ENCODE peak calls at places on chromosomes 16 and 17, in seven cellular contexts. One of them, this sample, is unnamed.

GRCh38 chr17:11880714-11881113 is 116.6 kb downstream of the ZNF18 start:
- DNase-seq in tibial artery: no peak
- DNase-seq in astrocyte of the spinal cord: no peak
- DNase-seq in bronchial epithelial cell: peak
- DNase-seq in uterus: no peak
- DNase-seq in gastrocnemius medialis: no peak
- DNase-seq in foreskin fibroblast: no peak
- DNase-seq in this sample: no peak

GRCh38 chr16:71473891-71474290 is 11.8 kb upstream of the ZNF23 start:
- DNase-seq in tibial artery: no peak
- DNase-seq in astrocyte of the spinal cord: peak
- DNase-seq in bronchial epithelial cell: peak
- DNase-seq in uterus: no peak
- DNase-seq in gastrocnemius medialis: no peak
- DNase-seq in foreskin fibroblast: peak
- DNase-seq in this sample: no peak

GRCh38 chr17:72120878-72121163 is at the start of gene SOX9:
- DNase-seq in tibial artery: peak
- DNase-seq in astrocyte of the spinal cord: peak
- DNase-seq in bronchial epithelial cell: peak
- DNase-seq in uterus: no peak
- DNase-seq in gastrocnemius medialis: peak
- DNase-seq in foreskin fibroblast: peak
- DNase-seq in this sample: peak

GRCh38 chr16:26930776-26931175 is 136.0 kb upstream of the C16orf82 start:
- DNase-seq in tibial artery: no peak
- DNase-seq in astrocyte of the spinal cord: no peak
- DNase-seq in bronchial epithelial cell: no peak
- DNase-seq in uterus: no peak
- DNase-seq in gastrocnemius medialis: no peak
- DNase-seq in foreskin fibroblast: no peak
- DNase-seq in this sample: no peak

GRCh38 chr17:67130768-67131167 is 86.4 kb downstream of the CACNG1 start:
- DNase-seq in tibial artery: no peak
- DNase-seq in astrocyte of the spinal cord: no peak
- DNase-seq in bronchial epithelial cell: no peak
- DNase-seq in uterus: no peak
- DNase-seq in gastrocnemius medialis: no peak
- DNase-seq in foreskin fibroblast: no peak
- DNase-seq in this sample: no peak

GRCh38 chr17:42428141-42428944 is 5.3 kb upstream of the CAVIN1 start:
- DNase-seq in tibial artery: no peak
- DNase-seq in astrocyte of the spinal cord: peak
- DNase-seq in bronchial epithelial cell: peak
- DNase-seq in uterus: no peak
- DNase-seq in gastrocnemius medialis: no peak
- DNase-seq in foreskin fibroblast: peak
- DNase-seq in this sample: no peak

GRCh38 chr16:77223184-77223583 is 24.0 kb downstream of the SYCE1L start:
- DNase-seq in tibial artery: no peak
- DNase-seq in astrocyte of the spinal cord: no peak
- DNase-seq in bronchial epithelial cell: no peak
- DNase-seq in uterus: no peak
- DNase-seq in gastrocnemius medialis: no peak
- DNase-seq in foreskin fibroblast: no peak
- DNase-seq in this sample: no peak

GRCh38 chr16:30663820-30664528 is 5.7 kb downstream of the FBRS start:
- DNase-seq in tibial artery: no peak
- DNase-seq in astrocyte of the spinal cord: no peak
- DNase-seq in bronchial epithelial cell: no peak
- DNase-seq in uterus: no peak
- DNase-seq in gastrocnemius medialis: no peak
- DNase-seq in foreskin fibroblast: no peak
- DNase-seq in this sample: no peak

GRCh38 chr17:1229354-1229890 is 40.8 kb upstream of the BHLHA9 start:
- DNase-seq in tibial artery: peak
- DNase-seq in astrocyte of the spinal cord: no peak
- DNase-seq in bronchial epithelial cell: no peak
- DNase-seq in uterus: peak
- DNase-seq in gastrocnemius medialis: peak
- DNase-seq in foreskin fibroblast: no peak
- DNase-seq in this sample: peak

GRCh38 chr16:57380671-57381462 is 8.6 kb downstream of the CX3CL1 start:
- DNase-seq in tibial artery: no peak
- DNase-seq in astrocyte of the spinal cord: peak
- DNase-seq in bronchial epithelial cell: no peak
- DNase-seq in uterus: no peak
- DNase-seq in gastrocnemius medialis: no peak
- DNase-seq in foreskin fibroblast: no peak
- DNase-seq in this sample: no peak

GRCh38 chr17:40556884-40557414 is 8.3 kb downstream of the CCR7 start:
- DNase-seq in tibial artery: peak
- DNase-seq in astrocyte of the spinal cord: no peak
- DNase-seq in bronchial epithelial cell: no peak
- DNase-seq in uterus: peak
- DNase-seq in gastrocnemius medialis: no peak
- DNase-seq in foreskin fibroblast: no peak
- DNase-seq in this sample: no peak

GRCh38 chr16:81485225-81485624 is 40.6 kb downstream of the CMIP start:
- DNase-seq in tibial artery: no peak
- DNase-seq in astrocyte of the spinal cord: peak
- DNase-seq in bronchial epithelial cell: no peak
- DNase-seq in uterus: no peak
- DNase-seq in gastrocnemius medialis: no peak
- DNase-seq in foreskin fibroblast: no peak
- DNase-seq in this sample: no peak

GRCh38 chr16:63684702-63685101 is 1437.2 kb downstream of the CDH11 start:
- DNase-seq in tibial artery: no peak
- DNase-seq in astrocyte of the spinal cord: no peak
- DNase-seq in bronchial epithelial cell: no peak
- DNase-seq in uterus: no peak
- DNase-seq in gastrocnemius medialis: no peak
- DNase-seq in foreskin fibroblast: no peak
- DNase-seq in this sample: no peak

GRCh38 chr16:68696514-68696913 is 40.6 kb upstream of the CDH1 start:
- DNase-seq in tibial artery: no peak
- DNase-seq in astrocyte of the spinal cord: no peak
- DNase-seq in bronchial epithelial cell: no peak
- DNase-seq in uterus: no peak
- DNase-seq in gastrocnemius medialis: no peak
- DNase-seq in foreskin fibroblast: no peak
- DNase-seq in this sample: peak

GRCh38 chr16:48531011-48531962 is 78.7 kb downstream of the N4BP1 start:
- DNase-seq in tibial artery: peak
- DNase-seq in astrocyte of the spinal cord: no peak
- DNase-seq in bronchial epithelial cell: no peak
- DNase-seq in uterus: peak
- DNase-seq in gastrocnemius medialis: no peak
- DNase-seq in foreskin fibroblast: peak
- DNase-seq in this sample: no peak

GRCh38 chr17:5329784-5330557 is 47.9 kb downstream of the RABEP1 start:
- DNase-seq in tibial artery: no peak
- DNase-seq in astrocyte of the spinal cord: no peak
- DNase-seq in bronchial epithelial cell: no peak
- DNase-seq in uterus: no peak
- DNase-seq in gastrocnemius medialis: no peak
- DNase-seq in foreskin fibroblast: no peak
- DNase-seq in this sample: no peak

GRCh38 chr16:82091225-82091624 is 56.2 kb downstream of the HSD17B2 start:
- DNase-seq in tibial artery: no peak
- DNase-seq in astrocyte of the spinal cord: peak
- DNase-seq in bronchial epithelial cell: peak
- DNase-seq in uterus: no peak
- DNase-seq in gastrocnemius medialis: no peak
- DNase-seq in foreskin fibroblast: peak
- DNase-seq in this sample: no peak

GRCh38 chr16:83653785-83654184 is 154.0 kb upstream of the HSBP1 start:
- DNase-seq in tibial artery: no peak
- DNase-seq in astrocyte of the spinal cord: peak
- DNase-seq in bronchial epithelial cell: no peak
- DNase-seq in uterus: no peak
- DNase-seq in gastrocnemius medialis: no peak
- DNase-seq in foreskin fibroblast: no peak
- DNase-seq in this sample: no peak

DNA sequence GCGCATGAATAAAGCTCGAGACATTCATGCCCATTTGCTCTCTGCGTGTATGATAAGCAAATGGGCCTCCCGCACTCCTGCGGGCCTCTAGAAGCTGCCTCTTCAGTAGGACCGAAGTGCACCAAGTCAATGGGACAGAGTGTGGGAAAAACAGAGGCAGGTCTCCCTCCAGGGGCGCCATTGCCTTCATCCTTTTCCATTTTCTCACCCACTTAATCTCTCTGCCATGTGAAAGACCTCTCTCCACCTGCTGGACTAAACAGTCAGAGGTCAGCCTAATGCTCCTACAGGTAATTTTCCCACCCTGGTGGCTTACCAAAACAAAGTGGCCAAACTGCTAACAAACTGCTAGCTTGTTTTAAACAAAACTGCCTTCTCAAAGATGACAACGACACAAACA is 210.9 kb downstream of the ZFHX3 start:
- DNase-seq in tibial artery: no peak
- DNase-seq in astrocyte of the spinal cord: no peak
- DNase-seq in bronchial epithelial cell: no peak
- DNase-seq in uterus: no peak
- DNase-seq in gastrocnemius medialis: no peak
- DNase-seq in foreskin fibroblast: no peak
- DNase-seq in this sample: no peak
- TF ChIP-seq CTCF in tibial artery: no peak
- TF ChIP-seq CTCF in astrocyte of the spinal cord: peak
- TF ChIP-seq CTCF in bronchial epithelial cell: no peak
- TF ChIP-seq CTCF in uterus: no peak
- TF ChIP-seq CTCF in gastrocnemius medialis: no peak
- TF ChIP-seq CTCF in foreskin fibroblast: no peak
- TF ChIP-seq CTCF in this sample: no peak

GRCh38 chr16:4958510-4959111 is 481 bp downstream of the SEC14L5 start:
- DNase-seq in tibial artery: no peak
- DNase-seq in astrocyte of the spinal cord: no peak
- DNase-seq in bronchial epithelial cell: no peak
- DNase-seq in uterus: no peak
- DNase-seq in gastrocnemius medialis: no peak
- DNase-seq in foreskin fibroblast: no peak
- DNase-seq in this sample: no peak
- H3K4me3 ChIP-seq in tibial artery: peak
- H3K4me3 ChIP-seq in astrocyte of the spinal cord: peak
- H3K4me3 ChIP-seq in bronchial epithelial cell: peak
- H3K4me3 ChIP-seq in uterus: peak
- H3K4me3 ChIP-seq in gastrocnemius medialis: peak
- H3K4me3 ChIP-seq in foreskin fibroblast: peak
- H3K4me3 ChIP-seq in this sample: peak

DNA sequence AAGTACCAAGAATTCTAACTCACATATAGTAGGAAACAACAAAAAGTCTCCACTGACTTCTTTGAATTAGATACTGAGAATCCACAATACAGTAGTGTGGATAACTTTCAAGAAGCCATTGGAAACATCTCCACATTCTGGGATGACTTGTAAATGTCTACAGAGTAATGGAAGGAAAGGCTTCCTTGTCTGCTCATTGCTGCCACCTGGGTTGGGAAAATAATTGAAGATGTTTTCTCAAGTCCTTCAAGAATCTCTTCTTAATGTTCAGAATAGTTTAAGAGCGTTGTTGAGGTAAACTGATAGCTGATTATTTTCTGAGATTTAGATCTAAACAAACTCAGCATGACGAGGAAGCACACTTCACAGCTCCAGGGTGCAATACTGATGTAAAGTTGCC is 14.0 kb downstream of the CPSF4L start:
- DNase-seq in tibial artery: no peak
- DNase-seq in astrocyte of the spinal cord: no peak
- DNase-seq in bronchial epithelial cell: no peak
- DNase-seq in uterus: no peak
- DNase-seq in gastrocnemius medialis: no peak
- DNase-seq in foreskin fibroblast: no peak
- DNase-seq in this sample: no peak
- TF ChIP-seq CTCF in tibial artery: no peak
- TF ChIP-seq CTCF in astrocyte of the spinal cord: peak
- TF ChIP-seq CTCF in bronchial epithelial cell: no peak
- TF ChIP-seq CTCF in uterus: no peak
- TF ChIP-seq CTCF in gastrocnemius medialis: no peak
- TF ChIP-seq CTCF in foreskin fibroblast: peak
- TF ChIP-seq CTCF in this sample: no peak

GRCh38 chr16:10942352-10943297 is at the start of gene DEXI:
- DNase-seq in tibial artery: peak
- DNase-seq in astrocyte of the spinal cord: peak
- DNase-seq in bronchial epithelial cell: peak
- DNase-seq in uterus: peak
- DNase-seq in gastrocnemius medialis: peak
- DNase-seq in foreskin fibroblast: peak
- DNase-seq in this sample: peak

GRCh38 chr16:10938844-10939648 is 3.2 kb downstream of the DEXI start:
- DNase-seq in tibial artery: no peak
- DNase-seq in astrocyte of the spinal cord: no peak
- DNase-seq in bronchial epithelial cell: no peak
- DNase-seq in uterus: no peak
- DNase-seq in gastrocnemius medialis: no peak
- DNase-seq in foreskin fibroblast: no peak
- DNase-seq in this sample: no peak

GRCh38 chr16:10940501-10941079 is 1.7 kb downstream of the DEXI start:
- DNase-seq in tibial artery: no peak
- DNase-seq in astrocyte of the spinal cord: no peak
- DNase-seq in bronchial epithelial cell: no peak
- DNase-seq in uterus: no peak
- DNase-seq in gastrocnemius medialis: peak
- DNase-seq in foreskin fibroblast: no peak
- DNase-seq in this sample: no peak

GRCh38 chr16:10939649-10940206 is 2.5 kb downstream of the DEXI start:
- DNase-seq in tibial artery: no peak
- DNase-seq in astrocyte of the spinal cord: no peak
- DNase-seq in bronchial epithelial cell: no peak
- DNase-seq in uterus: no peak
- DNase-seq in gastrocnemius medialis: no peak
- DNase-seq in foreskin fibroblast: no peak
- DNase-seq in this sample: no peak

GRCh38 chr16:10941127-10941933 is 938 bp downstream of the DEXI start:
- DNase-seq in tibial artery: no peak
- DNase-seq in astrocyte of the spinal cord: no peak
- DNase-seq in bronchial epithelial cell: no peak
- DNase-seq in uterus: peak
- DNase-seq in gastrocnemius medialis: no peak
- DNase-seq in foreskin fibroblast: no peak
- DNase-seq in this sample: no peak
- H3K4me3 ChIP-seq in tibial artery: peak
- H3K4me3 ChIP-seq in astrocyte of the spinal cord: peak
- H3K4me3 ChIP-seq in bronchial epithelial cell: peak
- H3K4me3 ChIP-seq in uterus: peak
- H3K4me3 ChIP-seq in gastrocnemius medialis: peak
- H3K4me3 ChIP-seq in foreskin fibroblast: peak
- H3K4me3 ChIP-seq in this sample: peak

This sample was measured in lower lobe of right lung.